ENCODE peak calls at places on chromosomes 1 and 21, in seven cellular contexts. One of them, this sample, is unnamed.
A peak's percentile ranks its signal among the peaks of the same experiment; 100 is the strongest.

GRCh38 chr1:59230622-59231021 is 66.3 kb upstream of the FGGY start:
- DNase-seq in CD8-positive, alpha-beta T cell: no peak
- DNase-seq in body of pancreas: no peak
- DNase-seq in lower lobe of right lung: no peak
- DNase-seq in astrocyte: peak; percentile 35
- DNase-seq in heart left ventricle: no peak
- DNase-seq in right lobe of liver: no peak
- DNase-seq in this sample: no peak

GRCh38 chr21:26099610-26100219 is 70.9 kb downstream of the APP start:
- DNase-seq in CD8-positive, alpha-beta T cell: no peak
- DNase-seq in body of pancreas: no peak
- DNase-seq in lower lobe of right lung: no peak
- DNase-seq in astrocyte: no peak
- DNase-seq in heart left ventricle: no peak
- DNase-seq in right lobe of liver: no peak
- DNase-seq in this sample: no peak

GRCh38 chr1:27349784-27350672 is 8.2 kb downstream of the SYTL1 start:
- DNase-seq in CD8-positive, alpha-beta T cell: no peak
- DNase-seq in body of pancreas: peak; percentile 66
- DNase-seq in lower lobe of right lung: peak; percentile 83
- DNase-seq in astrocyte: peak; percentile 66
- DNase-seq in heart left ventricle: peak; percentile 70
- DNase-seq in right lobe of liver: peak; percentile 68
- DNase-seq in this sample: peak; percentile 87

GRCh38 chr1:240414237-240414636 is 197.7 kb downstream of the GREM2 start:
- DNase-seq in CD8-positive, alpha-beta T cell: no peak
- DNase-seq in body of pancreas: no peak
- DNase-seq in lower lobe of right lung: no peak
- DNase-seq in astrocyte: peak; percentile 72
- DNase-seq in heart left ventricle: no peak
- DNase-seq in right lobe of liver: no peak
- DNase-seq in this sample: no peak

GRCh38 chr1:49728377-49728776 is 295.4 kb downstream of the AGBL4 start:
- DNase-seq in CD8-positive, alpha-beta T cell: no peak
- DNase-seq in body of pancreas: no peak
- DNase-seq in lower lobe of right lung: no peak
- DNase-seq in astrocyte: peak; percentile 2
- DNase-seq in heart left ventricle: no peak
- DNase-seq in right lobe of liver: no peak
- DNase-seq in this sample: no peak

GRCh38 chr1:218480137-218480536 is 135.0 kb downstream of the TGFB2 start:
- DNase-seq in CD8-positive, alpha-beta T cell: no peak
- DNase-seq in body of pancreas: no peak
- DNase-seq in lower lobe of right lung: no peak
- DNase-seq in astrocyte: peak; percentile 98
- DNase-seq in heart left ventricle: peak; percentile 56
- DNase-seq in right lobe of liver: no peak
- DNase-seq in this sample: no peak

GRCh38 chr1:206902702-206903101 is 5.5 kb downstream of the IL24 start:
- DNase-seq in CD8-positive, alpha-beta T cell: no peak
- DNase-seq in body of pancreas: no peak
- DNase-seq in lower lobe of right lung: no peak
- DNase-seq in astrocyte: no peak
- DNase-seq in heart left ventricle: no peak
- DNase-seq in right lobe of liver: no peak
- DNase-seq in this sample: no peak

GRCh38 chr1:116537439-116537838 is 33.4 kb downstream of the CD58 start:
- DNase-seq in CD8-positive, alpha-beta T cell: no peak
- DNase-seq in body of pancreas: no peak
- DNase-seq in lower lobe of right lung: no peak
- DNase-seq in astrocyte: peak; percentile 50
- DNase-seq in heart left ventricle: no peak
- DNase-seq in right lobe of liver: no peak
- DNase-seq in this sample: no peak

GRCh38 chr1:58460469-58460868 is 86.1 kb downstream of the OMA1 start:
- DNase-seq in CD8-positive, alpha-beta T cell: no peak
- DNase-seq in body of pancreas: no peak
- DNase-seq in lower lobe of right lung: no peak
- DNase-seq in astrocyte: no peak
- DNase-seq in heart left ventricle: no peak
- DNase-seq in right lobe of liver: no peak
- DNase-seq in this sample: no peak

GRCh38 chr21:31945576-31945975 is 72.8 kb downstream of the HUNK start:
- DNase-seq in CD8-positive, alpha-beta T cell: no peak
- DNase-seq in body of pancreas: no peak
- DNase-seq in lower lobe of right lung: no peak
- DNase-seq in astrocyte: peak; percentile 55
- DNase-seq in heart left ventricle: no peak
- DNase-seq in right lobe of liver: no peak
- DNase-seq in this sample: no peak

GRCh38 chr1:246311461-246311860 is 195.6 kb downstream of the SMYD3 start:
- DNase-seq in CD8-positive, alpha-beta T cell: no peak
- DNase-seq in body of pancreas: no peak
- DNase-seq in lower lobe of right lung: no peak
- DNase-seq in astrocyte: no peak
- DNase-seq in heart left ventricle: no peak
- DNase-seq in right lobe of liver: no peak
- DNase-seq in this sample: no peak

GRCh38 chr1:40709802-40710278 is 18.3 kb downstream of the NFYC start:
- DNase-seq in CD8-positive, alpha-beta T cell: no peak
- DNase-seq in body of pancreas: no peak
- DNase-seq in lower lobe of right lung: no peak
- DNase-seq in astrocyte: no peak
- DNase-seq in heart left ventricle: no peak
- DNase-seq in right lobe of liver: no peak
- DNase-seq in this sample: no peak

GRCh38 chr1:20972855-20973254 is 185.7 kb upstream of the HP1BP3 start:
- DNase-seq in CD8-positive, alpha-beta T cell: no peak
- DNase-seq in body of pancreas: no peak
- DNase-seq in lower lobe of right lung: no peak
- DNase-seq in astrocyte: no peak
- DNase-seq in heart left ventricle: no peak
- DNase-seq in right lobe of liver: no peak
- DNase-seq in this sample: no peak

GRCh38 chr1:9231648-9232332 is 2.8 kb upstream of the H6PD start:
- DNase-seq in CD8-positive, alpha-beta T cell: no peak
- DNase-seq in body of pancreas: no peak
- DNase-seq in lower lobe of right lung: no peak
- DNase-seq in astrocyte: peak; percentile 49
- DNase-seq in heart left ventricle: no peak
- DNase-seq in right lobe of liver: no peak
- DNase-seq in this sample: no peak

GRCh38 chr1:247578946-247579460 is 9.2 kb upstream of the OR2G2 start:
- DNase-seq in CD8-positive, alpha-beta T cell: no peak
- DNase-seq in body of pancreas: no peak
- DNase-seq in lower lobe of right lung: no peak
- DNase-seq in astrocyte: no peak
- DNase-seq in heart left ventricle: no peak
- DNase-seq in right lobe of liver: no peak
- DNase-seq in this sample: no peak

GRCh38 chr1:247574664-247575063 is 13.5 kb upstream of the OR2G2 start:
- DNase-seq in CD8-positive, alpha-beta T cell: no peak
- DNase-seq in body of pancreas: no peak
- DNase-seq in lower lobe of right lung: no peak
- DNase-seq in astrocyte: no peak
- DNase-seq in heart left ventricle: no peak
- DNase-seq in right lobe of liver: no peak
- DNase-seq in this sample: no peak

GRCh38 chr1:247574236-247574635 is 13.9 kb upstream of the OR2G2 start:
- DNase-seq in CD8-positive, alpha-beta T cell: no peak
- DNase-seq in body of pancreas: no peak
- DNase-seq in lower lobe of right lung: no peak
- DNase-seq in astrocyte: no peak
- DNase-seq in heart left ventricle: no peak
- DNase-seq in right lobe of liver: no peak
- DNase-seq in this sample: no peak

DNA sequence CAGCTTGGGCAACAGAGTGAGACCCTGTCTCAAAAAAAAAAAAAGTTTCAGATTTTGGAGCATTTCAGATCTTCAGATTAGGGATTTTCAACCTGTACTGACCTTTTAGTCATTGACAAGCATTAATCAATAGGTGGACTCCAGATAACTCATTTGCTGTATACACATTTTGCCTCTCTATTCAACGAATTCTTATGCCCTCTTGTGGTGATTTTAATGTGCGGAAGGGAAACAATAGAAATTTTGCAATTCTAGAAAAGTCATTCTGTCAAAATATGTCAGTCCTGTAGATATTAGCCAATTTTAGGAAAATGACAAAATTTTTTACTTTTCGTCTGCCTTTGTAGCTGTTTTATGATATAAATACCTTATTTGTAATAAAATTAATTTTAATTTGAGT is 11.6 kb upstream of the OR2G2 start:
- DNase-seq in CD8-positive, alpha-beta T cell: no peak
- DNase-seq in body of pancreas: no peak
- DNase-seq in lower lobe of right lung: no peak
- DNase-seq in astrocyte: no peak
- DNase-seq in heart left ventricle: no peak
- DNase-seq in right lobe of liver: no peak
- DNase-seq in this sample: no peak
- TF ChIP-seq CTCF in CD8-positive, alpha-beta T cell: no peak
- TF ChIP-seq CTCF in body of pancreas: peak; percentile 37
- TF ChIP-seq CTCF in lower lobe of right lung: peak; percentile 36
- TF ChIP-seq CTCF in astrocyte: peak; percentile 16
- TF ChIP-seq CTCF in heart left ventricle: no peak
- TF ChIP-seq CTCF in right lobe of liver: peak; percentile 25
- TF ChIP-seq CTCF in this sample: no peak

GRCh38 chr1:243505986-243506689 is 250.3 kb downstream of the SDCCAG8 start:
- DNase-seq in CD8-positive, alpha-beta T cell: no peak
- DNase-seq in body of pancreas: no peak
- DNase-seq in lower lobe of right lung: no peak
- DNase-seq in astrocyte: no peak
- DNase-seq in heart left ventricle: peak; percentile 69
- DNase-seq in right lobe of liver: peak; percentile 85
- DNase-seq in this sample: peak; percentile 80
- H3K27ac ChIP-seq in CD8-positive, alpha-beta T cell: no peak overlapping the region
- H3K27ac ChIP-seq in body of pancreas: no peak overlapping the region
- H3K27ac ChIP-seq in lower lobe of right lung: no peak overlapping the region
- H3K27ac ChIP-seq in astrocyte: no peak overlapping the region
- H3K27ac ChIP-seq in heart left ventricle: no peak overlapping the region
- H3K27ac ChIP-seq in right lobe of liver: peak overlapping the region; percentile 54
- H3K27ac ChIP-seq in this sample: no peak overlapping the region

DNA sequence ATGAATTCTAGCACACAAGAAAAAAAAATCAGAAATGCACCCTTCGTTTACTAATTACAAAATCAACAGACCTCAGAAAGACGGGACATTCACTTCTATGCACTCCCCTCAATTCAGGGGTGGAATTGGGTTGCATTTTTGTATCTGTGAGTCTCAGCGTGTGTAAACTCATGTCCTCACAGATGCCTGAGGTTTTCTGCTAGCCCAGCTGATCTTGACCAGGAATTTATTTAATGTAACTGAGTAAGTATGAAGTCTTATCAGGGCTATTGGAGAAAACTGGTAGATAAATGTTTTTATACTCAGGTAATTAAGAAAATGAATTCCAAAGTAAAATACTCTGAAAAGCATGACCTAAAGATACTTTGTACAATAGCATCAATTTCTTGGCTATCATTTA is 167.7 kb downstream of the RUNX1 start:
- DNase-seq in CD8-positive, alpha-beta T cell: no peak
- DNase-seq in body of pancreas: no peak
- DNase-seq in lower lobe of right lung: no peak
- DNase-seq in astrocyte: peak; percentile 89
- DNase-seq in heart left ventricle: no peak
- DNase-seq in right lobe of liver: no peak
- DNase-seq in this sample: no peak
- H3K4me3 ChIP-seq in CD8-positive, alpha-beta T cell: no peak overlapping the region
- H3K4me3 ChIP-seq in body of pancreas: no peak overlapping the region
- H3K4me3 ChIP-seq in lower lobe of right lung: peak overlapping the region; percentile 70
- H3K4me3 ChIP-seq in astrocyte: peak overlapping the region; percentile 58
- H3K4me3 ChIP-seq in heart left ventricle: no peak overlapping the region
- H3K4me3 ChIP-seq in right lobe of liver: no peak overlapping the region
- H3K4me3 ChIP-seq in this sample: no peak overlapping the region

GRCh38 chr1:109610609-109611307 is 8.7 kb downstream of the GNAT2 start:
- DNase-seq in CD8-positive, alpha-beta T cell: no peak
- DNase-seq in body of pancreas: no peak
- DNase-seq in lower lobe of right lung: no peak
- DNase-seq in astrocyte: peak; percentile 67
- DNase-seq in heart left ventricle: no peak
- DNase-seq in right lobe of liver: no peak
- DNase-seq in this sample: no peak
- TF ChIP-seq CTCF in CD8-positive, alpha-beta T cell: no peak
- TF ChIP-seq CTCF in body of pancreas: no peak
- TF ChIP-seq CTCF in lower lobe of right lung: no peak
- TF ChIP-seq CTCF in astrocyte: no peak
- TF ChIP-seq CTCF in heart left ventricle: no peak
- TF ChIP-seq CTCF in right lobe of liver: no peak
- TF ChIP-seq CTCF in this sample: no peak

DNA sequence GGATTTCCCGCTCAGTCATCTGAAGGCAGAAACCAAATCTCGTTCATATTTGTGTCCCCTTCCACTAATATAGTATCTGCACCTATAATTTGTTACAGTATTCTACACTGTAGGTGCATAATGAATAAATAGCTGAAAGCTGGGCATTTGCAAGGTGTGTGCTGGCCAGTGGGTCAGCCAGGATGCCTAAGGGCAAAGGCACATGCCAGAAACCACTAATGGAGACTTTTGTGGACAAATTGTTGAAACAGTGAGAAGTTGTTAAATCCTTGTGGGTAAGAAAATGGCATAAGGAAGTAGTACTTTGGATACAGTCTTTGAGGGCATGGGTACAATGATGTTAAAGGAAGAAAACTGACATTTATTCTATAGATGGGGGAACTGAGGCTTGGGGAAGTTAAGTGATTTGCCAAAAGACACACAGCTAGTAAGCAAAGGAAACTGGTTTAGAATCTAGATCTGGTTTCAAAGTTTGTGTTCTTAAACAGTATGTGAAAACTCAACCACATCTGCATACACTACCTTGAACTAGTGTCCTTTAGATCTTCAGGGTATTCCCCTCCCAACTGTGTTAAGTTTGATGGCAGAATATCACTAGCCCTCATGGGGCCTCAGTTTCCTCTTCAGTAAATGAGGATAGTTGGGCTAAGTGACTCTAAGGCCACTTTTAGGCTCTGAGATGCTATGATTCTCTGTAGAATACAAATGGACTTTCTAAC is 26.5 kb upstream of the LRRC8C start:
- DNase-seq in CD8-positive, alpha-beta T cell: no peak
- DNase-seq in body of pancreas: no peak
- DNase-seq in lower lobe of right lung: no peak
- DNase-seq in astrocyte: no peak
- DNase-seq in heart left ventricle: no peak
- DNase-seq in right lobe of liver: no peak
- DNase-seq in this sample: no peak
- H3K27ac ChIP-seq in CD8-positive, alpha-beta T cell: peak overlapping the region; percentile 70
- H3K27ac ChIP-seq in body of pancreas: no peak overlapping the region
- H3K27ac ChIP-seq in lower lobe of right lung: no peak overlapping the region
- H3K27ac ChIP-seq in astrocyte: no peak overlapping the region
- H3K27ac ChIP-seq in heart left ventricle: peak overlapping the region; percentile 20
- H3K27ac ChIP-seq in right lobe of liver: no peak overlapping the region
- H3K27ac ChIP-seq in this sample: no peak overlapping the region

This sample was measured in kidney.